ENCODE peak calls at places on chromosomes 13 and 19, in seven cellular contexts. H is aorta, Q is lower lobe of right lung, C is hepatocyte, I is upper lobe of right lung, D is ascending aorta, S is GM06990. E is an unnamed sample.

GRCh38 chr19:38003427-38004099 is 96.6 kb downstream of the SIPA1L3 start:
- DNase-seq in Q (peak; percentile 80), S (peak; percentile 72), D (peak; percentile 82), I (peak; percentile 73), C (peak; percentile 78), H (peak; percentile 89), E (peak; percentile 60)

GRCh38 chr13:77836423-77836822 is 82.2 kb downstream of the EDNRB start:
- DNase-seq in C (peak; percentile 17), D (no peak), S (no peak), I (no peak), Q (no peak), H (no peak), E (no peak)

GRCh38 chr13:91459485-91459884 is 61.1 kb downstream of the GPC5 start:
- DNase-seq in S (no peak), Q (no peak), D (no peak), I (no peak), C (no peak), H (no peak), E (no peak)

GRCh38 chr13:79871594-79871993 is 390.6 kb downstream of the NDFIP2 start:
- DNase-seq in C (no peak), Q (no peak), H (no peak), I (no peak), S (no peak), D (no peak), E (no peak)

GRCh38 chr19:5067666-5068065 is 98.8 kb downstream of the KDM4B start:
- DNase-seq in C (peak; percentile 49), S (no peak), I (no peak), D (no peak), Q (no peak), H (no peak), E (no peak)

GRCh38 chr19:771332-771785 is 20.4 kb downstream of the MISP start:
- DNase-seq in C (peak; percentile 47), I (no peak), D (no peak), S (no peak), Q (no peak), H (no peak), E (no peak)

GRCh38 chr13:43390582-43390981 is 367.2 kb downstream of the DNAJC15 start:
- DNase-seq in C (no peak), Q (no peak), I (no peak), D (no peak), H (no peak), S (no peak), E (no peak)

GRCh38 chr13:41139296-41139966 is 6.8 kb upstream of the KBTBD6 start:
- DNase-seq in Q (no peak), D (no peak), H (no peak), C (no peak), I (no peak), S (no peak), E (no peak)

GRCh38 chr13:70723732-70724131 is 615.5 kb upstream of the KLHL1 start:
- DNase-seq in S (no peak), D (no peak), I (no peak), Q (no peak), C (no peak), H (no peak), E (no peak)

GRCh38 chr13:79992111-79992510 is 348.8 kb downstream of the SPRY2 start:
- DNase-seq in C (no peak), H (no peak), Q (no peak), S (no peak), I (no peak), D (no peak), E (no peak)

GRCh38 chr13:61728468-61728867 is 312.8 kb upstream of the PCDH20 start:
- DNase-seq in C (peak; percentile 34), S (no peak), D (no peak), Q (no peak), H (no peak), I (no peak), E (no peak)

GRCh38 chr19:33621811-33622504 is at the start of gene CHST8:
- DNase-seq in Q (no peak), H (peak; percentile 73), I (no peak), D (no peak), C (peak; percentile 61), S (no peak), E (peak; percentile 47)

GRCh38 chr13:73924607-73925006 is 209.6 kb downstream of the KLF12 start:
- DNase-seq in S (peak; percentile 13), Q (no peak), D (no peak), H (no peak), I (no peak), C (no peak), E (no peak)

GRCh38 chr13:98892821-98893220 is 85.0 kb downstream of the DOCK9 start:
- DNase-seq in I (no peak), S (no peak), C (no peak), Q (no peak), D (no peak), H (no peak), E (no peak)

GRCh38 chr19:3315676-3315973 is 50.8 kb upstream of the NFIC start:
- DNase-seq in C (no peak), I (no peak), Q (no peak), H (no peak), S (no peak), D (no peak), E (no peak)

GRCh38 chr13:46531953-46532352 is 21.0 kb upstream of the LRCH1 start:
- DNase-seq in Q (no peak), H (no peak), C (no peak), S (no peak), D (no peak), I (no peak), E (no peak)

GRCh38 chr13:20191902-20192469 is 752 bp downstream of the GJB2 start:
- DNase-seq in D (no peak), S (no peak), Q (no peak), C (peak; percentile 58), H (no peak), I (no peak), E (peak; percentile 75)

GRCh38 chr19:19341026-19341425 is 20.4 kb downstream of the MAU2 start:
- DNase-seq in S (no peak), C (no peak), Q (no peak), I (no peak), H (no peak), D (no peak), E (no peak)

GRCh38 chr13:74246398-74246975 is 112.3 kb upstream of the KLF12 start:
- DNase-seq in S (no peak), Q (no peak), H (no peak), C (no peak), I (no peak), D (no peak), E (no peak)

GRCh38 chr13:41809962-41810361 is 150.9 kb downstream of the VWA8 start:
- DNase-seq in D (no peak), I (no peak), Q (no peak), S (no peak), C (no peak), H (no peak), E (no peak)

GRCh38 chr13:31518666-31519065 is 220.7 kb upstream of the RXFP2 start:
- DNase-seq in S (no peak), I (no peak), D (no peak), H (no peak), Q (no peak), C (no peak), E (no peak)

GRCh38 chr19:18418034-18418724 is 1.0 kb upstream of the SSBP4 start:
- DNase-seq in I (peak; percentile 83), S (no peak), H (peak; percentile 87), C (no peak), D (no peak), Q (peak; percentile 81), E (no peak)

GRCh38 chr19:32748497-32748896 is 28.9 kb downstream of the TDRD12 start:
- DNase-seq in D (no peak), S (peak; percentile 15), H (no peak), C (no peak), Q (no peak), I (no peak), E (no peak)

GRCh38 chr13:109155301-109155761 is 525.9 kb downstream of the MYO16 start:
- DNase-seq in D (no peak), I (no peak), H (no peak), C (no peak), Q (no peak), S (no peak), E (no peak)

GRCh38 chr19:19545128-19545591 is 7.1 kb downstream of the CILP2 start:
- DNase-seq in S (no peak), D (no peak), C (no peak), I (no peak), H (no peak), Q (no peak), E (no peak)

GRCh38 chr13:31638577-31638976 is 100.7 kb upstream of the RXFP2 start:
- DNase-seq in C (no peak), D (no peak), H (no peak), I (no peak), S (no peak), Q (no peak), E (no peak)

GRCh38 chr13:108785844-108786243 is 156.4 kb downstream of the MYO16 start:
- DNase-seq in I (no peak), C (no peak), H (no peak), S (no peak), D (no peak), Q (no peak), E (no peak)

DNA sequence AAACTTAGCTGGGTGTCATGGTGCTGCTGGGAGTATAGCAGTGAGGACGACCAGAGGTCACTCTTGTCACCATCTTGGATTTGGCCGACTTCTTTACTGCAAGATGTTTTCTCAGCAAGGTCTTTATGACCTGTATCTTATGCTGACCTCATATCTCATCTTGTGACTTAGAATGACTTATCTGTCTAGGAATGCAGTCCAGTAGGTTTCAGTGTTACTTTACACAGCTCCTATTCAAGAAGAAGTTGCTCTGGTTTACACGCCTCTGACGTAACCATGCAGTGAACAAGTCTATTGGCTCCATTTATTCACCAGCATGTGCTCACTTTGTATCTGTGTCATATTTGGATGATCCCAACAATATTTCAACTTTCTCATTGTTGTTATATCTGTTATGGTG is 26.7 kb downstream of the ZNF850 start:
- DNase-seq in D (no peak), Q (no peak), C (no peak), I (no peak), H (no peak), S (no peak), E (no peak)
- H3K36me3 ChIP-seq in D (peaks cover 70% of the 10 kb centered on the region), Q (peaks cover 10% of the 10 kb centered on the region), C (peaks cover 31% of the 10 kb centered on the region), I (peaks cover 10% of the 10 kb centered on the region), H (peaks cover 34% of the 10 kb centered on the region), S (peaks cover 6% of the 10 kb centered on the region), E (peaks cover 11% of the 10 kb centered on the region)

GRCh38 chr19:46390121-46390858 is 23.1 kb downstream of the CCDC8 start:
- DNase-seq in S (no peak), H (peak; percentile 66), D (no peak), I (peak; percentile 48), C (no peak), Q (peak; percentile 30), E (no peak)
- H3K36me3 ChIP-seq in S (peaks cover 25% of the 10 kb centered on the region), H (no peaks in the 10 kb centered on the region), D (peaks cover 57% of the 10 kb centered on the region), I (peaks cover 45% of the 10 kb centered on the region), C (no peaks in the 10 kb centered on the region), Q (peaks cover 69% of the 10 kb centered on the region), E (peaks cover 14% of the 10 kb centered on the region)

DNA sequence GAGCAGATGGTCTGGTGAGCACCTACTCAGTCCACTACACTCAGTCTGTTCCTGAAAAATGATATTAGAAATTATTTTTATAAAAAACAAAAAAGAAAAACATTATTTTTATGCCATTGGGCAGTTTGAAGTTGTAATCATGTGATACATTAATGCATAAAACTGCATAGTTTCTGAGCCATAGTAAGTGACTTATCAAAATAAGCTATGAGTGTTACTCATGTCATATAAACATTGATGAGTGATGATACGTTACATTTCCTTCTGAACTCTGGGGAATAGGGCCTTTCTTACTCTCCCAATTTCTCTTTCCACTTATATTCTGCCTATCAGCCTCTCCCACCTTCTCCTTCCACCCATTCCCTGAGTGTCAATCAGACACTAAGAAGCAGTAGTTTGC is 8.9 kb downstream of the ZNF805 start:
- DNase-seq in S (no peak), D (no peak), H (no peak), I (no peak), Q (no peak), C (no peak), E (no peak)
- H3K36me3 ChIP-seq in S (peaks cover 29% of the 10 kb centered on the region), D (peaks cover 96% of the 10 kb centered on the region), H (peaks cover 49% of the 10 kb centered on the region), I (peaks cover 91% of the 10 kb centered on the region), Q (peaks cover 96% of the 10 kb centered on the region), C (no peaks in the 10 kb centered on the region), E (peaks cover 24% of the 10 kb centered on the region)

GRCh38 chr13:113601166-113602070 is 16.9 kb downstream of the TFDP1 start:
- DNase-seq in D (no peak), S (no peak), H (peak; percentile 64), C (no peak), I (no peak), Q (peak; percentile 29), E (no peak)
- H3K36me3 ChIP-seq in D (peaks cover 6% of the 10 kb centered on the region), S (peaks cover 21% of the 10 kb centered on the region), H (no peaks in the 10 kb centered on the region), C (no peaks in the 10 kb centered on the region), I (no peaks in the 10 kb centered on the region), Q (peaks cover 15% of the 10 kb centered on the region), E (no peaks in the 10 kb centered on the region)